ENCODE peak calls at places on chromosomes 7 and 10, in nine cellular contexts. M, F, N, R, V, I, Q, Z and L are unnamed samples.
A peak's percentile ranks its signal among the peaks of the same experiment; 100 is the strongest.

GRCh38 chr10:29110172-29110571 is 178.7 kb upstream of the LYZL1 start:
- DNase-seq in M (no peak), F (no peak), N (no peak), R (no peak), V (no peak), I (no peak), Q (no peak), Z (no peak), L (no peak)

GRCh38 chr10:113108180-113108835 is 158.3 kb downstream of the TCF7L2 start:
- DNase-seq in M (peak; percentile 17), F (no peak), N (no peak), R (no peak), V (peak; percentile 77), I (peak; percentile 92), Q (peak; percentile 34), Z (no peak), L (no peak)

GRCh38 chr7:37765872-37766525 is 82.4 kb upstream of the NME8 start:
- DNase-seq in M (no peak), F (no peak), N (no peak), R (peak; percentile 18), V (no peak), I (no peak), Q (peak; percentile 55), Z (no peak), L (no peak)

GRCh38 chr7:87369216-87369615 is 23.8 kb downstream of the CROT start:
- DNase-seq in M (no peak), F (no peak), N (no peak), R (no peak), V (no peak), I (no peak), Q (no peak), Z (no peak), L (no peak)

GRCh38 chr7:126690848-126691751 is 561.6 kb downstream of the GRM8 start:
- DNase-seq in M (no peak), F (no peak), N (no peak), R (no peak), V (no peak), I (no peak), Q (no peak), Z (no peak), L (no peak)

GRCh38 chr7:129950191-129950940 is 2.4 kb downstream of the UBE2H start:
- DNase-seq in M (peak; percentile 48), F (no peak), N (no peak), R (no peak), V (peak; percentile 14), I (no peak), Q (no peak), Z (no peak), L (no peak)

GRCh38 chr10:77637474-77637985 is at the start of gene KCNMA1:
- DNase-seq in M (peak; percentile 37), F (no peak), N (peak; percentile 9), R (peak; percentile 49), V (no peak), I (peak; percentile 41), Q (no peak), Z (peak; percentile 48), L (no peak)

GRCh38 chr7:6578114-6579084 is 1.1 kb downstream of the ZDHHC4 start:
- DNase-seq in M (peak; percentile 78), F (no peak), N (no peak), R (no peak), V (no peak), I (no peak), Q (no peak), Z (no peak), L (no peak)

GRCh38 chr10:49202266-49202665 is 14.1 kb upstream of the TMEM273 start:
- DNase-seq in M (no peak), F (no peak), N (no peak), R (no peak), V (no peak), I (no peak), Q (no peak), Z (no peak), L (no peak)

GRCh38 chr7:150916670-150917069 is 61.5 kb downstream of the KCNH2 start:
- DNase-seq in M (no peak), F (no peak), N (no peak), R (no peak), V (peak; percentile 83), I (no peak), Q (no peak), Z (no peak), L (no peak)

GRCh38 chr7:142801601-142802295 is 31.0 kb downstream of the PRSS2 start:
- DNase-seq in M (no peak), F (no peak), N (no peak), R (no peak), V (no peak), I (no peak), Q (no peak), Z (no peak), L (no peak)

GRCh38 chr7:159083698-159084068 is 61.0 kb downstream of the VIPR2 start:
- DNase-seq in M (no peak), F (no peak), N (no peak), R (no peak), V (no peak), I (no peak), Q (peak; percentile 4), Z (no peak), L (no peak)

GRCh38 chr7:80819503-80819902 is 99.3 kb downstream of the SEMA3C start:
- DNase-seq in M (no peak), F (no peak), N (no peak), R (no peak), V (no peak), I (no peak), Q (no peak), Z (no peak), L (no peak)

DNA sequence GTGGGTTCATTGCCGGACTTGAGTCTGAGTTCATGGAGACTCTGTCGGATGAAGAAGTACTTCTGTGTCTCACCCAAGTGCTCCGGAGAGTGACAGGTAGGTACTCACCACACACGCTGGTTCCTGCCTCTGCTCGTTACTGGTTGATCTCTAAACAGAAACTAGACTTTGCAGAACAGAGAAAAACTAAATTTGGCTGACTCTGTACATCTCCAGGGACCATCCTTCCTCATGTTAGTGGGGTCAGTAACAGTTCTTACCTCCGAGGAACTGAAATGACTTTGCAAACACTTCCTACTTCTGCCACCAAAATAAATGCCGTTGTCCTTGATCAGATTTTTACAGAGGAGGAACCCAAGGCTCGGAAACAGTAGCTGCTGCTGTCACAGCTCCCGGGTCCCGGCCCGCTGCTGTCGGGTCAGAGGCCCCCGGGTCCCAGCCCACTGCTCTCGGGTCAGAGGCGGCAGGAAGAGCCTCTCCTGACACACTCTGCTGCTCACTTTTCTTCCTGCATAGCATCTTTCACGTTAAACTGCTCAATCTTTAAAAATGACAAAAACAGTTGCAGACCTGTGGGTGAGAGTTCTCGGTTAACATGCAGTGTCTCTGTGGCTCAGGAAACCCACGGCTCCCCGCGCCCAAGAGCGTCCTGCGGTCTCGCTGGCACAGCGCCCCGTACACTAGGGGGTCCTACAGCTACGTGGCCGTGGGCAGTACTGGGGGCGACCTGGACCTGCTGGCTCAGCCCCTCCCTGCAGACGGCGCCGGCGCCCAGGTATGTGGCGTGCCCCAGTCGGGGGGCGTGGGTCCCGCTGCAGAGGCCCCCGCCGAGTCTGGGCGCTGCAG is 4.8 kb upstream of the MTG1 start:
- DNase-seq in M (no peak), F (no peak), N (no peak), R (peak; percentile 85), V (peak; percentile 82), I (no peak), Q (no peak), Z (no peak), L (no peak)
- TF ChIP-seq CTCF in M (no peak), F (no peak), N (no peak), R (no peak), V (no peak), I (no peak), Q (no peak), Z (no peak), L (no peak)

GRCh38 chr7:99379043-99379577 is 4.6 kb downstream of the ARPC1B start:
- DNase-seq in M (peak; percentile 93), F (no peak), N (peak; percentile 76), R (peak; percentile 56), V (peak; percentile 91), I (no peak), Q (peak; percentile 94), Z (peak; percentile 96), L (no peak)
- TF ChIP-seq CTCF in M (no peak), F (no peak), N (no peak), R (no peak), V (no peak), I (no peak), Q (peak; percentile 16), Z (no peak), L (no peak)

GRCh38 chr7:42832672-42833071 is 79.2 kb downstream of the C7orf25 start:
- DNase-seq in M (peak; percentile 30), F (no peak), N (no peak), R (no peak), V (no peak), I (no peak), Q (peak; percentile 24), Z (no peak), L (no peak)

GRCh38 chr7:42833411-42833810 is 78.5 kb downstream of the C7orf25 start:
- DNase-seq in M (no peak), F (no peak), N (no peak), R (no peak), V (no peak), I (no peak), Q (no peak), Z (no peak), L (no peak)

GRCh38 chr7:42831051-42831952 is 80.6 kb downstream of the C7orf25 start:
- DNase-seq in M (peak; percentile 70), F (no peak), N (peak; percentile 21), R (no peak), V (no peak), I (peak; percentile 40), Q (peak; percentile 61), Z (peak; percentile 22), L (no peak)

DNA sequence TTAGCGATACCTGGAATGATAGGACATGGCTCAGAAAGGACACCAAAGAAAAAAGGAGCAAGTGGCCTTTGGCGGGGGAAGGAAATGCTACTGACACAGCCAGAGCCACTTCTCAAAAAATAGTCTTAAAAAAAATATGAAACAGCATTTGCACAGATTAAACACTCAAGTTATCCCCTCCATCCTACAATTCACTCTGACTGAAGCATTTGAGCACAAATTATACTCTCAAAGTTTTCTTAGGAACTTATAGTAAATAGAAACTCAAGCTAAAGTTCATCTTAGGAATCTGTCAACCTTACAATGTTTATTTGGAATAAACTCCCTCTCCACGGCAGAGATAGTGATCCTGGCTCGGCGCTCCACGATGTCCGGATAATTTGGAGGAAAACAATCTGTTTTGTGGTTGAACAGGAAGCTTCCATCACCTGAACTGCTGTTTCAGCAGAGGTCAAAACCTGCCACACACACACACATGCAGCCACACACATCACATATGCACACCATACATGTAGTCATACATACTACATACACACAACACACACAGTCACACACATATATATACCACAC is 79.8 kb downstream of the C7orf25 start:
- DNase-seq in M (no peak), F (no peak), N (no peak), R (no peak), V (no peak), I (no peak), Q (no peak), Z (no peak), L (no peak)
- TF ChIP-seq CTCF in M (no peak), F (peak; percentile 49), N (no peak), R (no peak), V (no peak), I (no peak), Q (no peak), Z (no peak), L (peak; percentile 18)

DNA sequence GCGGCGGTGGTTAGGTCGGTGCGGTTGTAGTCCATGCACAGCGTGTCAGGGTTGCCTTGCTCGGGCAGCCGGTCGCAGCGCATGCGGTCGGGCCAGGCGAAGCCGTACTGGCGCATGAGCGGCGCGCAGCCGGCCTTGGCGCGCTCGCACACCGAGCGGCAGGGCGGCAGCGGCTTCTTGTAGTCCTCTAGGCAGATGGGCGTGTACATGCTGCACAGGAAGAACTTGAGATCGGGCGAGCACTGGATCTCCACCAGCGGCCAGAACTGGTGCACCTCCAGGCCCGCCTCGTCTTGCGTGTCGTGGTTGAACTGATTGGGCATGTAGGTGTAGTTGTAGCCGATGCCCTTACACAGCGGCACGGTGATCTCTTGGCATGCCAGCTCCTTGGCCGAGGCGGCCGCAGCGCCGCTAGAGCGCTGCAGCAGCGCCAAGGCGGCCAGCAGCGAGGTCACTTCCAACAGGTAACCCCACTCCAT is 1.1 kb downstream of the FZD8 start:
- DNase-seq in M (peak; percentile 94), F (peak; percentile 20), N (peak; percentile 61), R (peak; percentile 61), V (peak; percentile 84), I (peak; percentile 71), Q (peak; percentile 72), Z (peak; percentile 62), L (peak; percentile 92)
- TF ChIP-seq CTCF in M (peak; percentile 2), F (no peak), N (peak; percentile 13), R (no peak), V (no peak), I (no peak), Q (no peak), Z (no peak), L (no peak)